ENCODE peak calls at places on chromosomes 3 and 15, in nine cellular contexts. One of them, this sample, is unnamed.

GRCh38 chr3:115996420-115997108 is 373.3 kb downstream of the GAP43 start:
- DNase-seq in amygdala: no peak
- DNase-seq in sigmoid colon: no peak
- DNase-seq in pons: no peak
- DNase-seq in activated CD8-positive, alpha-beta memory T cell treated with anti-CD3 and anti-CD28 coated beads for 24 hours: no peak
- DNase-seq in GF-D8: no peak
- DNase-seq in heart left ventricle: no peak
- DNase-seq in GM12891: no peak
- DNase-seq in AG04450: no peak
- DNase-seq in this sample: no peak

GRCh38 chr3:99878005-99878404 is 60.3 kb downstream of the CMSS1 start:
- DNase-seq in amygdala: no peak
- DNase-seq in sigmoid colon: no peak
- DNase-seq in pons: no peak
- DNase-seq in activated CD8-positive, alpha-beta memory T cell treated with anti-CD3 and anti-CD28 coated beads for 24 hours: no peak
- DNase-seq in GF-D8: no peak
- DNase-seq in heart left ventricle: no peak
- DNase-seq in GM12891: no peak
- DNase-seq in AG04450: no peak
- DNase-seq in this sample: no peak

GRCh38 chr3:169948559-169949371 is 17.8 kb upstream of the SEC62 start:
- DNase-seq in amygdala: no peak
- DNase-seq in sigmoid colon: no peak
- DNase-seq in pons: no peak
- DNase-seq in activated CD8-positive, alpha-beta memory T cell treated with anti-CD3 and anti-CD28 coated beads for 24 hours: no peak
- DNase-seq in GF-D8: no peak
- DNase-seq in heart left ventricle: no peak
- DNase-seq in GM12891: no peak
- DNase-seq in AG04450: no peak
- DNase-seq in this sample: no peak

GRCh38 chr3:188051801-188052228 is 102.1 kb upstream of the LPP start:
- DNase-seq in amygdala: peak; percentile 83
- DNase-seq in sigmoid colon: peak; percentile 91
- DNase-seq in pons: no peak
- DNase-seq in activated CD8-positive, alpha-beta memory T cell treated with anti-CD3 and anti-CD28 coated beads for 24 hours: no peak
- DNase-seq in GF-D8: no peak
- DNase-seq in heart left ventricle: peak; percentile 60
- DNase-seq in GM12891: no peak
- DNase-seq in AG04450: no peak
- DNase-seq in this sample: no peak

GRCh38 chr3:66738625-66739330 is 238.0 kb upstream of the LRIG1 start:
- DNase-seq in amygdala: no peak
- DNase-seq in sigmoid colon: no peak
- DNase-seq in pons: no peak
- DNase-seq in activated CD8-positive, alpha-beta memory T cell treated with anti-CD3 and anti-CD28 coated beads for 24 hours: no peak
- DNase-seq in GF-D8: no peak
- DNase-seq in heart left ventricle: no peak
- DNase-seq in GM12891: no peak
- DNase-seq in AG04450: peak; percentile 36
- DNase-seq in this sample: no peak

GRCh38 chr3:23592961-23593931 is 212.5 kb upstream of the UBE2E1 start:
- DNase-seq in amygdala: no peak
- DNase-seq in sigmoid colon: no peak
- DNase-seq in pons: no peak
- DNase-seq in activated CD8-positive, alpha-beta memory T cell treated with anti-CD3 and anti-CD28 coated beads for 24 hours: no peak
- DNase-seq in GF-D8: no peak
- DNase-seq in heart left ventricle: no peak
- DNase-seq in GM12891: no peak
- DNase-seq in AG04450: no peak
- DNase-seq in this sample: no peak

GRCh38 chr3:112333002-112333385 is at the start of gene CD200:
- DNase-seq in amygdala: peak; percentile 66
- DNase-seq in sigmoid colon: peak; percentile 79
- DNase-seq in pons: peak; percentile 32
- DNase-seq in activated CD8-positive, alpha-beta memory T cell treated with anti-CD3 and anti-CD28 coated beads for 24 hours: peak; percentile 77
- DNase-seq in GF-D8: no peak
- DNase-seq in heart left ventricle: peak; percentile 33
- DNase-seq in GM12891: peak; percentile 32
- DNase-seq in AG04450: no peak
- DNase-seq in this sample: peak; percentile 69

GRCh38 chr3:158991146-158991705 is 189.4 kb downstream of the MFSD1 start:
- DNase-seq in amygdala: no peak
- DNase-seq in sigmoid colon: no peak
- DNase-seq in pons: no peak
- DNase-seq in activated CD8-positive, alpha-beta memory T cell treated with anti-CD3 and anti-CD28 coated beads for 24 hours: no peak
- DNase-seq in GF-D8: no peak
- DNase-seq in heart left ventricle: no peak
- DNase-seq in GM12891: no peak
- DNase-seq in AG04450: no peak
- DNase-seq in this sample: no peak

GRCh38 chr15:55846108-55846707 is 103.3 kb upstream of the PRTG start:
- DNase-seq in amygdala: no peak
- DNase-seq in sigmoid colon: no peak
- DNase-seq in pons: peak; percentile 86
- DNase-seq in activated CD8-positive, alpha-beta memory T cell treated with anti-CD3 and anti-CD28 coated beads for 24 hours: no peak
- DNase-seq in GF-D8: no peak
- DNase-seq in heart left ventricle: no peak
- DNase-seq in GM12891: peak; percentile 29
- DNase-seq in AG04450: peak; percentile 71
- DNase-seq in this sample: peak; percentile 53

GRCh38 chr3:72085036-72085435 is 300.1 kb upstream of the PROK2 start:
- DNase-seq in amygdala: no peak
- DNase-seq in sigmoid colon: no peak
- DNase-seq in pons: no peak
- DNase-seq in activated CD8-positive, alpha-beta memory T cell treated with anti-CD3 and anti-CD28 coated beads for 24 hours: no peak
- DNase-seq in GF-D8: no peak
- DNase-seq in heart left ventricle: no peak
- DNase-seq in GM12891: no peak
- DNase-seq in AG04450: no peak
- DNase-seq in this sample: no peak

GRCh38 chr3:47847801-47848518 is 45.0 kb downstream of the DHX30 start:
- DNase-seq in amygdala: no peak
- DNase-seq in sigmoid colon: no peak
- DNase-seq in pons: no peak
- DNase-seq in activated CD8-positive, alpha-beta memory T cell treated with anti-CD3 and anti-CD28 coated beads for 24 hours: no peak
- DNase-seq in GF-D8: no peak
- DNase-seq in heart left ventricle: no peak
- DNase-seq in GM12891: no peak
- DNase-seq in AG04450: no peak
- DNase-seq in this sample: no peak

GRCh38 chr3:128698211-128699011 is 27.6 kb upstream of the RAB7A start:
- DNase-seq in amygdala: peak; percentile 21
- DNase-seq in sigmoid colon: peak; percentile 74
- DNase-seq in pons: no peak
- DNase-seq in activated CD8-positive, alpha-beta memory T cell treated with anti-CD3 and anti-CD28 coated beads for 24 hours: peak; percentile 74
- DNase-seq in GF-D8: no peak
- DNase-seq in heart left ventricle: peak; percentile 50
- DNase-seq in GM12891: peak; percentile 64
- DNase-seq in AG04450: no peak
- DNase-seq in this sample: no peak

GRCh38 chr3:181230258-181230657 is 240.7 kb upstream of the DNAJC19 start:
- DNase-seq in amygdala: no peak
- DNase-seq in sigmoid colon: no peak
- DNase-seq in pons: no peak
- DNase-seq in activated CD8-positive, alpha-beta memory T cell treated with anti-CD3 and anti-CD28 coated beads for 24 hours: no peak
- DNase-seq in GF-D8: no peak
- DNase-seq in heart left ventricle: no peak
- DNase-seq in GM12891: no peak
- DNase-seq in AG04450: no peak
- DNase-seq in this sample: no peak

GRCh38 chr15:33396457-33396856 is 85.7 kb downstream of the RYR3 start:
- DNase-seq in amygdala: no peak
- DNase-seq in sigmoid colon: no peak
- DNase-seq in pons: no peak
- DNase-seq in activated CD8-positive, alpha-beta memory T cell treated with anti-CD3 and anti-CD28 coated beads for 24 hours: no peak
- DNase-seq in GF-D8: no peak
- DNase-seq in heart left ventricle: no peak
- DNase-seq in GM12891: no peak
- DNase-seq in AG04450: no peak
- DNase-seq in this sample: no peak

This sample was measured in globus pallidus.